ENCODE peak calls at places on chromosomes 13 and 19, in five cellular contexts. Y is A549, P is fibroblast of lung, A is lower leg skin, C is skeletal muscle cell. U is an unnamed sample.

GRCh38 chr13:111061338-111062045 is 53.6 kb upstream of the ARHGEF7 start:
- DNase-seq in A (no peak), P (no peak), C (peak), Y (no peak), U (no peak)

GRCh38 chr13:101916758-101917474 is 464.4 kb downstream of the ITGBL1 start:
- DNase-seq in Y (no peak), A (no peak), C (no peak), P (no peak), U (no peak)

GRCh38 chr19:8388612-8388958 is 1.6 kb upstream of the RAB11B start:
- DNase-seq in P (no peak), Y (no peak), A (no peak), C (no peak), U (no peak)

GRCh38 chr19:43618921-43619261 is 538 bp downstream of the ZNF428 start:
- DNase-seq in Y (peak), C (no peak), P (no peak), A (no peak), U (no peak)

GRCh38 chr13:40665754-40666057 is 735 bp downstream of the FOXO1 start:
- DNase-seq in C (no peak), P (peak), A (no peak), Y (no peak), U (no peak)

GRCh38 chr19:5957132-5957531 is 20.8 kb downstream of the RANBP3 start:
- DNase-seq in Y (no peak), P (peak), A (no peak), C (no peak), U (no peak)

GRCh38 chr13:114143806-114144605 is 11.6 kb upstream of the RASA3 start:
- DNase-seq in C (no peak), Y (peak), P (no peak), A (no peak), U (no peak)

GRCh38 chr19:51323481-51323891 is 12.0 kb downstream of the IGLON5 start:
- DNase-seq in A (no peak), Y (no peak), P (no peak), C (no peak), U (no peak)

GRCh38 chr13:34070006-34070405 is 252.1 kb downstream of the RFC3 start:
- DNase-seq in P (peak), Y (no peak), C (no peak), A (no peak), U (no peak)

GRCh38 chr13:102226591-102226990 is 175.3 kb downstream of the FGF14 start:
- DNase-seq in P (no peak), C (no peak), Y (no peak), A (no peak), U (no peak)

GRCh38 chr13:42894765-42895181 is 97.3 kb downstream of the EPSTI1 start:
- DNase-seq in Y (no peak), A (no peak), C (peak), P (peak), U (peak)

GRCh38 chr13:29260684-29261083 is 334.8 kb downstream of the SLC7A1 start:
- DNase-seq in A (no peak), Y (no peak), P (no peak), C (no peak), U (no peak)

GRCh38 chr13:29254971-29255370 is 340.5 kb downstream of the SLC7A1 start:
- DNase-seq in Y (no peak), P (no peak), C (no peak), A (no peak), U (no peak)

DNA sequence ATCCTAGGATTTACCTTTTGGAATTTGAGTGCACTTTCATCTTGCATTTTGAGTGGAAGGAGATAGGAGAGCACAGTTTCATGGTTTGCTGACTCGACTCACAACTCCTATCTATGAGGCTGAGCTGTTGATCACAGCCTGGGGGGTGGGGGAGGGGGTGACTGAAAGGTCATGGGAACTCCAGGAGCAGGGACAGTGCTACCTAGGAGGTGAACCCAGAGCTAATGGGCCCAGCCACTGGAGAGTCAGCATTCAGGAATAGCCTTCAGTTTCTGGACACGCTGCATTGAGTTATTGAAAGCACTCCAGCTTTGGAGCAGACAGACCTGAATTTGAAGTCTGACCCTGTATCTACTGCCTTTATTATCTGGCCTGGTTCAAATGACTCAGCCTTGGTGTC is 339.9 kb downstream of the SLC7A1 start:
- DNase-seq in P (no peak), C (no peak), A (no peak), Y (no peak), U (no peak)
- H3K4me3 ChIP-seq in P (no peak), C (no peak), A (no peak), Y (no peak), U (no peak)

GRCh38 chr13:60755380-60756163 is 358.6 kb downstream of the TDRD3 start:
- DNase-seq in Y (peak), P (peak), A (no peak), C (no peak), U (no peak)
- H3K4me3 ChIP-seq in Y (no peak), P (no peak), A (no peak), C (no peak), U (no peak)

GRCh38 chr19:54430306-54431254 is 15.3 kb downstream of the TTYH1 start:
- DNase-seq in Y (peak), A (no peak), P (no peak), C (no peak), U (no peak)
- H3K4me3 ChIP-seq in Y (peak), A (no peak), P (no peak), C (peak), U (no peak)

DNA sequence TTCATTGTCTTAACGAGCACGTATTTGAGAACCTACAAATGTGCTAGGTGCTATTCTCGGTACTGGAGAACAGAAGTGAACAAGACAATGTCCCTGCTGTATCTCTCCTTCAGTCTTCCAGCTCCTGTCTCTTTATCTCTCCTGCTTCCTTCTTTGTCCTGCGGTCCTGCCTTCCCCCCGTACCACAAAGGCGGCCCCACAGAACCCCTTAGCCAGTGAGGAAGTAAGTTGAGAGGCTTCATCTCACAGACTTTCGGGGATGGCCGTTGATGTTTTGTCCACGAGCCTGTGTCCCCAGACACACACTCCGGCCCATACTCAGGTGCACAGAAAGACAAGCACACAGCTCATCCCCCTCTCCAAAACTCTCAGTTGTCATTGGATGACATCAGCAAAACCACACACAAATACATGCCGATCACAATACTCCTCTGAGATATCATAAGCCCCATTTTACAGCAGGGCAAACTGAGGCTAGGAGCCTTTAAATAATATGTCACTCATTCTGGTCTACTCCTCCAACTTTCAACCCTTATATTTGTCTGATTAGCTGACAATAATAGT is 499 bp upstream of the SWSAP1 start:
- DNase-seq in Y (no peak), P (no peak), C (no peak), A (no peak), U (no peak)
- H3K4me3 ChIP-seq in Y (peak), P (peak), C (peak), A (no peak), U (peak)

GRCh38 chr19:50178320-50178719 is 15.2 kb upstream of the IZUMO2 start:
- DNase-seq in P (no peak), C (no peak), Y (no peak), A (no peak), U (no peak)

GRCh38 chr19:50174100-50174793 is 11.2 kb upstream of the IZUMO2 start:
- DNase-seq in P (no peak), A (no peak), C (no peak), Y (no peak), U (no peak)

GRCh38 chr19:50181121-50181520 is 18.0 kb upstream of the IZUMO2 start:
- DNase-seq in Y (no peak), C (no peak), A (no peak), P (no peak), U (no peak)

GRCh38 chr19:50175924-50176323 is 12.8 kb upstream of the IZUMO2 start:
- DNase-seq in C (no peak), P (no peak), A (no peak), Y (peak), U (no peak)

GRCh38 chr19:50178859-50179537 is 15.9 kb upstream of the IZUMO2 start:
- DNase-seq in P (no peak), A (no peak), Y (no peak), C (no peak), U (no peak)
- H3K4me3 ChIP-seq in P (no peak), A (no peak), Y (no peak), C (no peak), U (no peak)

GRCh38 chr13:85853901-85854663 is 54.9 kb upstream of the SLITRK6 start:
- DNase-seq in P (no peak), Y (no peak), C (no peak), A (no peak), U (no peak)

GRCh38 chr13:85853161-85853894 is 54.1 kb upstream of the SLITRK6 start:
- DNase-seq in C (no peak), Y (no peak), P (no peak), A (no peak), U (no peak)
- H3K4me3 ChIP-seq in C (no peak), Y (no peak), P (no peak), A (no peak), U (no peak)